ENCODE peak calls at places on chromosomes 2 and 18, in five cellular contexts. One of them, this sample, is unnamed. For H3K27me3, the result is how much of the 10 kb centered on the place peaks cover.

GRCh38 chr18:494602-494983 is 5.9 kb downstream of the COLEC12 start:
- DNase-seq in GM23338: no peak
- DNase-seq in osteoblast: peak
- DNase-seq in CD8-positive, alpha-beta memory T cell: no peak
- DNase-seq in CD8-positive, alpha-beta T cell: no peak
- DNase-seq in this sample: no peak

GRCh38 chr18:22466608-22467390 is 49.1 kb upstream of the CTAGE1 start:
- DNase-seq in GM23338: no peak
- DNase-seq in osteoblast: no peak
- DNase-seq in CD8-positive, alpha-beta memory T cell: no peak
- DNase-seq in CD8-positive, alpha-beta T cell: no peak
- DNase-seq in this sample: no peak

GRCh38 chr2:23606196-23606595 is 221.2 kb downstream of the KLHL29 start:
- DNase-seq in GM23338: no peak
- DNase-seq in osteoblast: no peak
- DNase-seq in CD8-positive, alpha-beta memory T cell: no peak
- DNase-seq in CD8-positive, alpha-beta T cell: no peak
- DNase-seq in this sample: no peak

GRCh38 chr18:46374850-46375249 is 270.7 kb downstream of the HAUS1 start:
- DNase-seq in GM23338: peak
- DNase-seq in osteoblast: no peak
- DNase-seq in CD8-positive, alpha-beta memory T cell: no peak
- DNase-seq in CD8-positive, alpha-beta T cell: no peak
- DNase-seq in this sample: peak

GRCh38 chr2:22450831-22451230 is 934.1 kb upstream of the KLHL29 start:
- DNase-seq in GM23338: no peak
- DNase-seq in osteoblast: no peak
- DNase-seq in CD8-positive, alpha-beta memory T cell: no peak
- DNase-seq in CD8-positive, alpha-beta T cell: no peak
- DNase-seq in this sample: no peak

GRCh38 chr2:47198985-47199451 is 43.9 kb upstream of the STPG4 start:
- DNase-seq in GM23338: no peak
- DNase-seq in osteoblast: peak
- DNase-seq in CD8-positive, alpha-beta memory T cell: no peak
- DNase-seq in CD8-positive, alpha-beta T cell: no peak
- DNase-seq in this sample: no peak

GRCh38 chr2:36441816-36442215 is 86.2 kb downstream of the CRIM1 start:
- DNase-seq in GM23338: no peak
- DNase-seq in osteoblast: peak
- DNase-seq in CD8-positive, alpha-beta memory T cell: no peak
- DNase-seq in CD8-positive, alpha-beta T cell: no peak
- DNase-seq in this sample: no peak

GRCh38 chr2:203018181-203018580 is 3.5 kb downstream of the NBEAL1 start:
- DNase-seq in GM23338: no peak
- DNase-seq in osteoblast: no peak
- DNase-seq in CD8-positive, alpha-beta memory T cell: no peak
- DNase-seq in CD8-positive, alpha-beta T cell: no peak
- DNase-seq in this sample: no peak

GRCh38 chr2:200042102-200042735 is 86.8 kb downstream of the MAIP1 start:
- DNase-seq in GM23338: no peak
- DNase-seq in osteoblast: no peak
- DNase-seq in CD8-positive, alpha-beta memory T cell: no peak
- DNase-seq in CD8-positive, alpha-beta T cell: no peak
- DNase-seq in this sample: no peak

GRCh38 chr2:231597014-231597611 is 4.4 kb downstream of the TEX44 start:
- DNase-seq in GM23338: no peak
- DNase-seq in osteoblast: peak
- DNase-seq in CD8-positive, alpha-beta memory T cell: no peak
- DNase-seq in CD8-positive, alpha-beta T cell: no peak
- DNase-seq in this sample: peak

GRCh38 chr2:96259497-96259921 is 6.3 kb downstream of the TMEM127 start:
- DNase-seq in GM23338: no peak
- DNase-seq in osteoblast: no peak
- DNase-seq in CD8-positive, alpha-beta memory T cell: no peak
- DNase-seq in CD8-positive, alpha-beta T cell: no peak
- DNase-seq in this sample: no peak

GRCh38 chr2:182144780-182145170 is 159.1 kb downstream of the PPP1R1C start:
- DNase-seq in GM23338: no peak
- DNase-seq in osteoblast: peak
- DNase-seq in CD8-positive, alpha-beta memory T cell: no peak
- DNase-seq in CD8-positive, alpha-beta T cell: no peak
- DNase-seq in this sample: no peak
- H3K27ac ChIP-seq in GM23338: no peak
- H3K27ac ChIP-seq in osteoblast: no peak
- H3K27ac ChIP-seq in CD8-positive, alpha-beta memory T cell: no peak
- H3K27ac ChIP-seq in CD8-positive, alpha-beta T cell: no peak
- H3K27ac ChIP-seq in this sample: no peak

DNA sequence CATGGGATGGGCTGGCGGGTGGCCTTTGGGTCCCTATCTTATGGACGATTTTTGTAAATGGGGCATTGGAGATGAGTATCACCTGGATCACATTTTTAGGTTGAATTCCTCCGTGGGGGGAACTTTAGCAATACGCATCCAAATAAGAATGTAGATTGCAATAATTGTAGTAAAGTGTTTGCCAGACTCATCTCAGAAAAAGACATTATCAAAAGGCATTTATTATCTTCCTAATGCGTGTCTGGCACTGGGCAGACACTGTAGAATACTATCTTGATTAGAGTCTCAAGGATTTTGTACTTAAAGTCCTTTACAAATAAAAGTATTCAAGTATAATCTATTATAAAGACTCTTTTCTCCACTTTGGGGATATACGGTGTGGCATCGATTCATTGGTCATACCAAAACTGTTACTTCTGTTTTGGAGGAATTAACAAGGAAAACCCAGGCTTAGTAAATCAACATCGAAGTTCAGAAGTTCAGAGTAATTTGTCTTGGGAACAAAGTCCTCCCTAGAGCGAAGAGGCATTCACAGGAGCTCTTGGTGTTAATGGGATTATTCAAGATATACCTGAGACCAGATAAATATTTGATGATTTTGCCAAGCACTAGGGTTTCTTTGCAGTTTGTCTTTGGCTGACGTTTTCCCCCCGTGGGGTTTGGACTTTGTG is 568 bp upstream of the ACKR3 start:
- DNase-seq in GM23338: no peak
- DNase-seq in osteoblast: peak
- DNase-seq in CD8-positive, alpha-beta memory T cell: peak
- DNase-seq in CD8-positive, alpha-beta T cell: no peak
- DNase-seq in this sample: no peak
- H3K27me3 ChIP-seq in GM23338: under half
- H3K27me3 ChIP-seq in osteoblast: half or more
- H3K27me3 ChIP-seq in CD8-positive, alpha-beta memory T cell: under half
- H3K27me3 ChIP-seq in CD8-positive, alpha-beta T cell: under half
- H3K27me3 ChIP-seq in this sample: under half

DNA sequence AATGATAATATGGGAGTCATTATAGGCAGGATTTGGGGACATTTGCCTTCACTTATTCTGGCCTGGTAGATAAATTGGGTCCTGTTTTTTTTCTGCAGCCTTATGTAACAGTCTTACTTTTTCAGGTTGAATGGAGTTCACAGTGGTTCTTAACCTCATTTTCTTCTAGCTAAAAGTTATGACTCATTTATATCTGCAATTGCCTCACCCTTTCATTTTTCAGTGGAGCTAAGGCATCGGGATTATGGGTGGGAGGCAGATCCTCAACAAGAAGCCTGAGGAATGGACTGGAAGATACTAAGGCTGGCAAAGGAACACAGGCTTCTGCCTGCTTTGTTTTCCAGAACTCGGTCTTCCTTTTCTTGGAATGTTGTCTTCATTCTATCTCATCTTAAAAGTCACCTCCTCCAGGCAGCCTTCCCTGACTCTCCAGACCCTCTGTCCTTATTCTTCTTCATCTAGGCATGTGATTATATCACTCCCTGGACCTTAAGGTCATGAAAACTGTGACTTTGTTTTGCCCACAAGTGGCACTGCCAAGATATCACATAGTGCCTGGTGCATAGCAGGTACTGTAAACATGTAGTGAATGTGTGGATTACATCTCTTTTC is 41.0 kb upstream of the ACSL3 start:
- DNase-seq in GM23338: no peak
- DNase-seq in osteoblast: peak
- DNase-seq in CD8-positive, alpha-beta memory T cell: no peak
- DNase-seq in CD8-positive, alpha-beta T cell: no peak
- DNase-seq in this sample: no peak
- H3K27ac ChIP-seq in GM23338: no peak
- H3K27ac ChIP-seq in osteoblast: no peak
- H3K27ac ChIP-seq in CD8-positive, alpha-beta memory T cell: no peak
- H3K27ac ChIP-seq in CD8-positive, alpha-beta T cell: no peak
- H3K27ac ChIP-seq in this sample: no peak

GRCh38 chr18:59222341-59222740 is 2.4 kb downstream of the GRP start:
- DNase-seq in GM23338: no peak
- DNase-seq in osteoblast: no peak
- DNase-seq in CD8-positive, alpha-beta memory T cell: no peak
- DNase-seq in CD8-positive, alpha-beta T cell: no peak
- DNase-seq in this sample: no peak
- H3K27me3 ChIP-seq in GM23338: half or more
- H3K27me3 ChIP-seq in osteoblast: half or more
- H3K27me3 ChIP-seq in CD8-positive, alpha-beta memory T cell: under half
- H3K27me3 ChIP-seq in CD8-positive, alpha-beta T cell: under half
- H3K27me3 ChIP-seq in this sample: half or more

DNA sequence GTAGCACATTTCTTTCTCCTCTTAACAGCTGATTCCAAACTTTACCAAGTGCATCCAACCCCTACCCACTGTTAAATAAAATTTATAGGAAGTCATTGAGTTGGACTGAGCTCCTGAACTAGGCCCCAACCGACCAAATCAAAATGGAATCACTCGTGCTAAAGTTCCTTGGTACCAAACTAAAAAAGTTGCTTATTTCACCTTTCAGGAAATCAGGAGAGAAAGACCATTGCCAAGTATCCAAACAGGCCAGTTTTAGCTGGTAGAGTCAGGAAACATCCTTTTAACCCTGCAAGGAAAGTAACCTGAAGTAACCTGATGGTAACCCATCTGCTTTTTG is 10.5 kb upstream of the GALNT5 start:
- DNase-seq in GM23338: no peak
- DNase-seq in osteoblast: no peak
- DNase-seq in CD8-positive, alpha-beta memory T cell: no peak
- DNase-seq in CD8-positive, alpha-beta T cell: no peak
- DNase-seq in this sample: no peak
- H3K27ac ChIP-seq in GM23338: no peak
- H3K27ac ChIP-seq in osteoblast: peak
- H3K27ac ChIP-seq in CD8-positive, alpha-beta memory T cell: no peak
- H3K27ac ChIP-seq in CD8-positive, alpha-beta T cell: no peak
- H3K27ac ChIP-seq in this sample: no peak

GRCh38 chr2:219021591-219021990 is 19.7 kb downstream of the CFAP65 start:
- DNase-seq in GM23338: no peak
- DNase-seq in osteoblast: peak
- DNase-seq in CD8-positive, alpha-beta memory T cell: peak
- DNase-seq in CD8-positive, alpha-beta T cell: no peak
- DNase-seq in this sample: peak
- H3K27me3 ChIP-seq in GM23338: under half
- H3K27me3 ChIP-seq in osteoblast: under half
- H3K27me3 ChIP-seq in CD8-positive, alpha-beta memory T cell: under half
- H3K27me3 ChIP-seq in CD8-positive, alpha-beta T cell: under half
- H3K27me3 ChIP-seq in this sample: under half

DNA sequence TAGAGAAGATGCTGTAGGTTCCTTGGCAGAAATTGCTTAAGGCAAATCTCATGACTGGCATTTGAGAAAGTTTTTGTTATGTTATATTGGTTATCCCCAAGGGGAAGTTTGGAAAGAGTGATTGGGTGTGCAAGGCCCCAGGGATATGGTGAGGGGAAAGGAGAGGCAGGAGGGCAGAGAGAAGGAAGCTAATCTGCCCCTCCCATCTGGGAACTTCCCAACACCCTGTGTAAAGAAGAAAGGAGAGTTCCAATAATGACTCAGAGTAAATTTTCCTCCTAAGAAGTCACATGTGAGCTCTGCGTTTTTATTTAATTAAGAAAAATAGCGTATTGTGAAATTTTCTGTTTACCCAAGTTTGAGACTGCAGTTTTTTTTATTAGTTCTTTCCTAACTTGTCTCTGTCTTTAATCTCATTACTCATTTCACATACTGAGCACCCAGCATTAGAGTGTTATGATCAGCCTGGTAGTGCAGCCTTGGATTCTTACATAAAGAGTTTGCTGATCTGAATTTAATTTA is 3.1 kb upstream of the KYNU start:
- DNase-seq in GM23338: no peak
- DNase-seq in osteoblast: no peak
- DNase-seq in CD8-positive, alpha-beta memory T cell: no peak
- DNase-seq in CD8-positive, alpha-beta T cell: no peak
- DNase-seq in this sample: peak
- H3K27ac ChIP-seq in GM23338: no peak
- H3K27ac ChIP-seq in osteoblast: peak
- H3K27ac ChIP-seq in CD8-positive, alpha-beta memory T cell: peak
- H3K27ac ChIP-seq in CD8-positive, alpha-beta T cell: no peak
- H3K27ac ChIP-seq in this sample: peak

DNA sequence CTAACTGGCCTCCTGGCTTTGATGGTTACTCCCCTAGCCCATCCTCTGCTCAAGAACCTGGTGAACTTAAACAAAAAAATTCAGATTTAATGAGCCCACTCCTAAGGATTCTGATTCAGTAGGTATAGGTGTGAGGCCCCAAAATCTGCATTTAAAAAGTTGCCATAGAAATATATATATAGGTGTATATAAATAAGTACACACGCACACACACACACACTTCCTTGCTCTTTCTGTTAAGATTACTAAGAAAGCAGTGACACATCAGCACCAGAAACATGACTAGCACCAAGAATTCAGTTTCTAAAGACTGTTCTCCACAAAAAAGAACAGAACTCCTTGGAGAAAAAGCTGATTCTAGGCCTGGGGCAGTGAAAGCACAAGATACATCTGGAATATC is 17.8 kb downstream of the EML6 start:
- DNase-seq in GM23338: no peak
- DNase-seq in osteoblast: no peak
- DNase-seq in CD8-positive, alpha-beta memory T cell: no peak
- DNase-seq in CD8-positive, alpha-beta T cell: no peak
- DNase-seq in this sample: no peak
- H3K27me3 ChIP-seq in GM23338: under half
- H3K27me3 ChIP-seq in osteoblast: under half
- H3K27me3 ChIP-seq in CD8-positive, alpha-beta memory T cell: under half
- H3K27me3 ChIP-seq in CD8-positive, alpha-beta T cell: under half
- H3K27me3 ChIP-seq in this sample: under half

GRCh38 chr2:191036365-191036764 is 22.4 kb upstream of the STAT1 start:
- DNase-seq in GM23338: no peak
- DNase-seq in osteoblast: no peak
- DNase-seq in CD8-positive, alpha-beta memory T cell: no peak
- DNase-seq in CD8-positive, alpha-beta T cell: no peak
- DNase-seq in this sample: no peak

GRCh38 chr2:191039616-191040015 is 25.6 kb upstream of the STAT1 start:
- DNase-seq in GM23338: no peak
- DNase-seq in osteoblast: no peak
- DNase-seq in CD8-positive, alpha-beta memory T cell: no peak
- DNase-seq in CD8-positive, alpha-beta T cell: no peak
- DNase-seq in this sample: no peak

GRCh38 chr2:191038741-191039140 is 24.8 kb upstream of the STAT1 start:
- DNase-seq in GM23338: no peak
- DNase-seq in osteoblast: no peak
- DNase-seq in CD8-positive, alpha-beta memory T cell: no peak
- DNase-seq in CD8-positive, alpha-beta T cell: no peak
- DNase-seq in this sample: no peak

GRCh38 chr2:191038241-191038725 is 24.3 kb upstream of the STAT1 start:
- DNase-seq in GM23338: no peak
- DNase-seq in osteoblast: no peak
- DNase-seq in CD8-positive, alpha-beta memory T cell: peak
- DNase-seq in CD8-positive, alpha-beta T cell: peak
- DNase-seq in this sample: no peak

GRCh38 chr2:191037351-191037750 is 23.4 kb upstream of the STAT1 start:
- DNase-seq in GM23338: no peak
- DNase-seq in osteoblast: no peak
- DNase-seq in CD8-positive, alpha-beta memory T cell: no peak
- DNase-seq in CD8-positive, alpha-beta T cell: no peak
- DNase-seq in this sample: no peak
- H3K27ac ChIP-seq in GM23338: no peak
- H3K27ac ChIP-seq in osteoblast: peak
- H3K27ac ChIP-seq in CD8-positive, alpha-beta memory T cell: no peak
- H3K27ac ChIP-seq in CD8-positive, alpha-beta T cell: no peak
- H3K27ac ChIP-seq in this sample: no peak

This sample was measured in upper lobe of right lung.